ENCODE peak calls at places on chromosomes 1 and 21, in six cellular contexts. Y is HepG2, V is neural progenitor cell, O is neuronal stem cell, W is HCT116, B is MM.1S. D is an unnamed sample. For H3K4me1, the result is how much of the 10 kb centered on the place peaks cover.

GRCh38 chr1:27539901-27540861 is 50.2 kb upstream of the WASF2 start:
- DNase-seq in Y (no peak), V (no peak), O (no peak), W (peak), B (no peak), D (no peak)

GRCh38 chr21:45779226-45779625 is 135.7 kb downstream of the PCBP3 start:
- DNase-seq in Y (no peak), V (no peak), O (no peak), W (no peak), B (no peak), D (no peak)

GRCh38 chr21:15062566-15062965 is 2.2 kb downstream of the NRIP1 start:
- DNase-seq in Y (no peak), V (no peak), O (no peak), W (no peak), B (peak), D (no peak)

GRCh38 chr1:229884765-229885164 is 182.3 kb upstream of the GALNT2 start:
- DNase-seq in Y (no peak), V (no peak), O (no peak), W (no peak), B (no peak), D (no peak)

GRCh38 chr21:31688603-31689368 is 29.3 kb downstream of the SOD1 start:
- DNase-seq in Y (no peak), V (no peak), O (no peak), W (no peak), B (no peak), D (no peak)

GRCh38 chr21:45148316-45149000 is 74.1 kb downstream of the ADARB1 start:
- DNase-seq in Y (no peak), V (no peak), O (no peak), W (no peak), B (no peak), D (no peak)

GRCh38 chr1:240086726-240087125 is 5.0 kb upstream of the FMN2 start:
- DNase-seq in Y (no peak), V (no peak), O (no peak), W (no peak), B (no peak), D (no peak)

GRCh38 chr21:27371688-27372331 is 404.9 kb upstream of the ADAMTS5 start:
- DNase-seq in Y (no peak), V (no peak), O (no peak), W (no peak), B (no peak), D (no peak)

GRCh38 chr1:203331224-203331623 is 19.7 kb downstream of the FMOD start:
- DNase-seq in Y (no peak), V (no peak), O (no peak), W (no peak), B (no peak), D (no peak)

GRCh38 chr1:209926045-209926444 is 12.0 kb upstream of the SYT14 start:
- DNase-seq in Y (no peak), V (no peak), O (no peak), W (no peak), B (no peak), D (no peak)

GRCh38 chr1:190429932-190430331 is 47.7 kb downstream of the BRINP3 start:
- DNase-seq in Y (no peak), V (no peak), O (no peak), W (no peak), B (no peak), D (no peak)

GRCh38 chr1:57138432-57139078 is 172.7 kb upstream of the C8B start:
- DNase-seq in Y (no peak), V (no peak), O (no peak), W (no peak), B (no peak), D (no peak)

GRCh38 chr1:91501527-91501859 is 842 bp downstream of the CDC7 start:
- DNase-seq in Y (no peak), V (no peak), O (no peak), W (no peak), B (peak), D (no peak)

GRCh38 chr1:89918127-89918793 is 76.7 kb upstream of the ZNF326 start:
- DNase-seq in Y (no peak), V (no peak), O (no peak), W (no peak), B (no peak), D (no peak)

GRCh38 chr1:200035956-200036615 is 8.6 kb downstream of the NR5A2 start:
- DNase-seq in Y (no peak), V (peak), O (peak), W (no peak), B (no peak), D (peak)

GRCh38 chr1:93172778-93173177 is 7.4 kb downstream of the TMED5 start:
- DNase-seq in Y (peak), V (no peak), O (no peak), W (no peak), B (no peak), D (no peak)

GRCh38 chr1:22582670-22583635 is 19.7 kb downstream of the EPHA8 start:
- DNase-seq in Y (no peak), V (no peak), O (no peak), W (no peak), B (no peak), D (no peak)

GRCh38 chr1:54263601-54264226 is 63.7 kb downstream of the MRPL37 start:
- DNase-seq in Y (no peak), V (no peak), O (no peak), W (no peak), B (peak), D (no peak)

GRCh38 chr1:206909167-206909882 is 12.1 kb downstream of the IL24 start:
- DNase-seq in Y (no peak), V (peak), O (no peak), W (no peak), B (no peak), D (peak)

GRCh38 chr1:179058343-179059184 is 23.3 kb upstream of the TOR3A start:
- DNase-seq in Y (no peak), V (no peak), O (no peak), W (no peak), B (no peak), D (no peak)

GRCh38 chr1:205321109-205321958 is at the start of gene NUAK2:
- DNase-seq in Y (peak), V (peak), O (peak), W (peak), B (peak), D (peak)
- H3K27ac ChIP-seq in Y (no peak), V (peak), O (peak), W (peak), B (peak), D (peak)

DNA sequence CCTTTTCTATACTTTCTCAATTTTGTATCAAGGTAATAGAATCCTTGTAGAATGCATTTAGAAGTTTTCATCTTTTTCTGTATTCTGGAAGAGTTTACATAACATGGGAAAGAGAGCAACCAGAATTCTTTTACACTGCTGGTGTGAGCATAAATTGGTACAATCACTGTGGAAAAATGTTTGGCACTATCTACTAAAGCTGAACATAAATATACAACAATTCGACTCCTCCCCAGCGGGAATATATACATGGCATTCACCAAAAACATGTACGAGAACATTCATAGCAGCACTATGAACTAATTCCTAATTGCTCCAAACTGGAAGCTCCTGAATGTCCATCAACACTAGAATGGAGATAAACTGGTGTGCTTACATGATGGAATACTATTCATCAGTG is 1.8 kb upstream of the ACBD6 start:
- DNase-seq in Y (no peak), V (no peak), O (no peak), W (no peak), B (no peak), D (no peak)
- H2AFZ ChIP-seq in Y (no peak), V (no peak), O (no peak), W (no peak), B (no peak), D (no peak)

GRCh38 chr1:66374561-66375111 is 159.3 kb upstream of the SGIP1 start:
- DNase-seq in Y (no peak), V (no peak), O (no peak), W (no peak), B (peak), D (no peak)
- H3K4me1 ChIP-seq in Y (under half), V (under half), O (under half), W (under half), B (half or more), D (under half)

GRCh38 chr1:39970274-39970673 is 15.3 kb downstream of the MFSD2A start:
- DNase-seq in Y (no peak), V (no peak), O (no peak), W (no peak), B (no peak), D (no peak)

GRCh38 chr1:39971138-39971537 is 16.2 kb downstream of the MFSD2A start:
- DNase-seq in Y (no peak), V (no peak), O (no peak), W (no peak), B (no peak), D (no peak)

GRCh38 chr1:39969048-39969447 is 14.1 kb downstream of the MFSD2A start:
- DNase-seq in Y (no peak), V (no peak), O (no peak), W (no peak), B (no peak), D (no peak)

GRCh38 chr1:39973503-39974135 is 18.7 kb downstream of the MFSD2A start:
- DNase-seq in Y (peak), V (peak), O (peak), W (peak), B (peak), D (peak)

GRCh38 chr1:39969531-39970270 is 14.8 kb downstream of the MFSD2A start:
- DNase-seq in Y (no peak), V (no peak), O (no peak), W (no peak), B (no peak), D (no peak)
- H3K27ac ChIP-seq in Y (no peak), V (no peak), O (no peak), W (no peak), B (no peak), D (peak)

DNA sequence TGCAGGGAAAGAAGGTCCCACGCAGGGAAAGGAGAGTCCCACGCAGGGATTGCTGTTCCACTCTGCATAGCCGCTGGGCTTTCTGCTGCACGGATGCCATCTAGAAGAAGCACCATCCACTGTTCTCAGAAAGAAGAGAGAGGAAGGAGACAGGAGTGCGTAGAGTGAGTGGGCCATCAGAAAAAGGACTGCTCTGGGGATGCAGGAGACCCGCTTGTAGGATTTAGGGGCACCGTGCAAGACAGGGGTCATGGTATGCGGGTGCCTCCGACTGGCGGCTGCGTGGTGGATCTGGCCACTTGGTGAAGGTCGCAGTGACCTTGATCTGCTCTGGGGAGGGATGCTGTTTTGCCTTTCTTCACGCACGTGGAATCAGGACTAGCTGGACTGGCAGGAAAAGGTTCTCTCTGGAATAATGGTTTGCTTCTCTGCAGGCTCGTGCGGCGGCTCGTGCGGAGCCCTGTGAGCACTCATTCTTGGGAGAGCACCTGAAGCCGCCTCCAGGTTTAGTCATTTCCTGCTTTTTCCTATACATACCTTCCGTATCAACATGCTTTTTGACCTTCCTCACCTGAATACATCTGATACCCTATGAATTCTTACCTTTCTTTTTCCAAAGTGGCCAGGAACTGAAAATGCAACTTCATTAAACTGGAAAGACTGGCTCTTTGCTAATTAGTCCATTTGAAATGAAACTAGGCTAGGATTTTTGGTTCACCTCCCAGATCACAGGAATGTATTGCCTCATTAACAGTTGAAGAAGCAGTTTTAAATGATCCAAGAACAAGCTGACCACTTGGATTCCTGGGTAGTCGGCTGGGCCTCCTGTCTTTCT is 181.6 kb downstream of the KIF26B start:
- DNase-seq in Y (no peak), V (no peak), O (no peak), W (no peak), B (no peak), D (no peak)
- H2AFZ ChIP-seq in Y (no peak), V (no peak), O (no peak), W (no peak), B (no peak), D (no peak)

DNA sequence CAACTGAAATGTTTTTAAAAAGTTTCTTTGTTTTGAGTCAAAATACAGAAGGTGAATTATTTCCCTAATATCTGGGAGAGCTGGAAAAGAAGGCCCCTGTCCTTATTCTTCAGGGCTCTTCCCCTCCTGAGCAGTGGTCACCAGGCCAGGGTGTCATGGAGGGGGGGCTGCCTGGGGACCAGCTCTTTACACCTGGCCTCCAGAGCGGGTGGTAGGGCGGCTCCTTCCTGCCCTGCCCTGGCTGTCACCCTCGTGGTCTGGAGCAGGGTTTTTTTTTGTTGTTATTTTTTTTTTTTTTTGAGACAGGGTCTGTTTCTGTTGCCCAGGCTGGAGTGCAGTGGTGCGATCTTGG is 6.6 kb downstream of the SKI start:
- DNase-seq in Y (no peak), V (no peak), O (no peak), W (no peak), B (no peak), D (no peak)
- H3K4me1 ChIP-seq in Y (half or more), V (under half), O (under half), W (under half), B (under half), D (half or more)